ENCODE peak calls at places on chromosome 6, in four cellular contexts. Z is naive thymus-derived CD8-positive, alpha-beta T cell; X is activated T-cell treated with anti-CD3 and anti-CD28 coated beads, Interleukin-2, amount 50 U/mL, for 4 hours; N is natural killer cell. I is an unnamed sample.

GRCh38 chr6:73134588-73134987 is 90.7 kb downstream of the KHDC1L start:
- ATAC-seq in Z (no peak), X (no peak), N (no peak), I (no peak)

GRCh38 chr6:129353067-129353466 is 356.9 kb downstream of the ARHGAP18 start:
- ATAC-seq in Z (no peak), X (no peak), N (no peak), I (peak)

GRCh38 chr6:139549561-139550070 is 175.2 kb upstream of the CITED2 start:
- ATAC-seq in Z (no peak), X (no peak), N (no peak), I (no peak)

GRCh38 chr6:33778475-33779121 is 10.3 kb downstream of the LEMD2 start:
- ATAC-seq in Z (no peak), X (no peak), N (no peak), I (no peak)

GRCh38 chr6:3799731-3800130 is 48.2 kb upstream of the PXDC1 start:
- ATAC-seq in Z (no peak), X (no peak), N (no peak), I (no peak)

GRCh38 chr6:2891768-2892170 is 11.3 kb downstream of the SERPINB9 start:
- ATAC-seq in Z (peak), X (peak), N (no peak), I (no peak)

GRCh38 chr6:111972714-111973678 is 80.9 kb upstream of the CCN6 start:
- ATAC-seq in Z (peak), X (peak), N (peak), I (peak)

GRCh38 chr6:56906752-56907151 is 48.2 kb upstream of the BEND6 start:
- ATAC-seq in Z (no peak), X (no peak), N (no peak), I (no peak)

GRCh38 chr6:133701633-133702331 is 187.1 kb upstream of the TCF21 start:
- ATAC-seq in Z (no peak), X (no peak), N (no peak), I (no peak)

GRCh38 chr6:37242429-37243052 is 15.0 kb upstream of the TBC1D22B start:
- ATAC-seq in Z (no peak), X (no peak), N (no peak), I (peak)

GRCh38 chr6:51887859-51888258 is 199.6 kb downstream of the PKHD1 start:
- ATAC-seq in Z (no peak), X (no peak), N (no peak), I (no peak)

GRCh38 chr6:111958534-111958933 is 85.3 kb upstream of the FYN start:
- ATAC-seq in Z (no peak), X (no peak), N (no peak), I (no peak)

GRCh38 chr6:28543671-28544131 is 18.0 kb downstream of the GPX5 start:
- ATAC-seq in Z (peak), X (peak), N (no peak), I (no peak)

GRCh38 chr6:30870546-30870945 is 13.8 kb upstream of the DDR1 start:
- ATAC-seq in Z (no peak), X (no peak), N (no peak), I (no peak)

GRCh38 chr6:78867020-78867369 is 356 bp upstream of the IRAK1BP1 start:
- ATAC-seq in Z (peak), X (peak), N (peak), I (peak)

GRCh38 chr6:22699046-22699639 is 129.8 kb downstream of the HDGFL1 start:
- ATAC-seq in Z (no peak), X (no peak), N (no peak), I (no peak)

GRCh38 chr6:147195510-147195909 is 8.7 kb upstream of the STXBP5 start:
- ATAC-seq in Z (no peak), X (peak), N (peak), I (no peak)

GRCh38 chr6:153059311-153059710 is 56.8 kb upstream of the MTRF1L start:
- ATAC-seq in Z (no peak), X (no peak), N (no peak), I (no peak)

GRCh38 chr6:144408151-144408550 is 123.0 kb downstream of the UTRN start:
- ATAC-seq in Z (no peak), X (no peak), N (no peak), I (no peak)

GRCh38 chr6:28488916-28489365 is 26.7 kb downstream of the GPX6 start:
- ATAC-seq in Z (peak), X (no peak), N (no peak), I (no peak)

GRCh38 chr6:158475344-158476302 is 84.3 kb upstream of the TMEM181 start:
- ATAC-seq in Z (no peak), X (no peak), N (no peak), I (no peak)

GRCh38 chr6:86916393-86916792 is 20.9 kb upstream of the HTR1E start:
- ATAC-seq in Z (no peak), X (no peak), N (no peak), I (no peak)

GRCh38 chr6:37501632-37502466 is 2.2 kb upstream of the CCDC167 start:
- ATAC-seq in Z (peak), X (no peak), N (peak), I (no peak)

I was measured in gastroesophageal sphincter.